ENCODE peak calls at places on chromosome 10, in nine cellular contexts. V is dorsolateral prefrontal cortex, W is HFF-Myc, I is GM12878, M is astrocyte, G is fibroblast of pulmonary artery, Y is neural progenitor cell, C is Calu3, L is GM12865. N is an unnamed sample.

GRCh38 chr10:118520116-118520742 is 75.2 kb downstream of the PRLHR start:
- DNase-seq in C (no peak), L (no peak), G (no peak), W (no peak), V (no peak), Y (no peak), I (no peak), M (no peak), N (no peak)

GRCh38 chr10:94462130-94462529 is 59.8 kb downstream of the TBC1D12 start:
- DNase-seq in W (no peak), I (no peak), M (no peak), Y (no peak), V (no peak), L (no peak), G (no peak), C (no peak), N (no peak)

GRCh38 chr10:129883637-129884389 is 80.3 kb downstream of the EBF3 start:
- DNase-seq in L (no peak), M (no peak), Y (no peak), V (no peak), I (no peak), G (no peak), C (no peak), W (no peak), N (no peak)

GRCh38 chr10:90779573-90779972 is 78.3 kb downstream of the HTR7 start:
- DNase-seq in I (no peak), C (no peak), W (peak; percentile 14), V (no peak), Y (peak; percentile 10), G (peak; percentile 12), M (peak; percentile 8), L (peak; percentile 22), N (no peak)

GRCh38 chr10:43759216-43759615 is 110.5 kb upstream of the ZNF32 start:
- DNase-seq in M (no peak), W (no peak), C (no peak), V (no peak), Y (no peak), L (no peak), G (no peak), I (no peak), N (no peak)

GRCh38 chr10:95646160-95646559 is 10.4 kb downstream of the ALDH18A1 start:
- DNase-seq in W (no peak), M (no peak), Y (no peak), G (no peak), V (no peak), I (no peak), L (no peak), C (no peak), N (no peak)

GRCh38 chr10:11345224-11346054 is 266.0 kb downstream of the USP6NL start:
- DNase-seq in W (no peak), Y (peak; percentile 24), G (peak; percentile 35), C (peak; percentile 33), I (peak; percentile 27), M (no peak), V (no peak), L (peak; percentile 60), N (no peak)

GRCh38 chr10:120253131-120253530 is 203.9 kb upstream of the PLPP4 start:
- DNase-seq in Y (no peak), I (no peak), L (no peak), V (no peak), C (no peak), M (no peak), W (no peak), G (no peak), N (no peak)

GRCh38 chr10:111083222-111084095 is 6.6 kb downstream of the ADRA2A start:
- DNase-seq in W (no peak), L (no peak), Y (no peak), G (no peak), V (no peak), I (no peak), M (no peak), C (no peak), N (no peak)

GRCh38 chr10:78475501-78475900 is 441.8 kb downstream of the RPS24 start:
- DNase-seq in I (no peak), C (no peak), L (no peak), V (no peak), G (no peak), Y (no peak), W (no peak), M (no peak), N (no peak)

GRCh38 chr10:130748409-130749057 is 563.0 kb downstream of the TCERG1L start:
- DNase-seq in V (peak; percentile 23), M (no peak), Y (no peak), L (no peak), C (no peak), G (no peak), W (no peak), I (no peak), N (no peak)

GRCh38 chr10:79093658-79094411 is 25.1 kb downstream of the ZMIZ1 start:
- DNase-seq in Y (no peak), M (peak; percentile 70), L (peak; percentile 62), I (peak; percentile 39), G (no peak), V (no peak), C (peak; percentile 72), W (no peak), N (no peak)

GRCh38 chr10:132163278-132163765 is 23.4 kb upstream of the DPYSL4 start:
- DNase-seq in L (peak; percentile 21), V (no peak), G (no peak), I (no peak), Y (peak; percentile 87), W (no peak), M (no peak), C (peak; percentile 54), N (peak; percentile 37)

DNA sequence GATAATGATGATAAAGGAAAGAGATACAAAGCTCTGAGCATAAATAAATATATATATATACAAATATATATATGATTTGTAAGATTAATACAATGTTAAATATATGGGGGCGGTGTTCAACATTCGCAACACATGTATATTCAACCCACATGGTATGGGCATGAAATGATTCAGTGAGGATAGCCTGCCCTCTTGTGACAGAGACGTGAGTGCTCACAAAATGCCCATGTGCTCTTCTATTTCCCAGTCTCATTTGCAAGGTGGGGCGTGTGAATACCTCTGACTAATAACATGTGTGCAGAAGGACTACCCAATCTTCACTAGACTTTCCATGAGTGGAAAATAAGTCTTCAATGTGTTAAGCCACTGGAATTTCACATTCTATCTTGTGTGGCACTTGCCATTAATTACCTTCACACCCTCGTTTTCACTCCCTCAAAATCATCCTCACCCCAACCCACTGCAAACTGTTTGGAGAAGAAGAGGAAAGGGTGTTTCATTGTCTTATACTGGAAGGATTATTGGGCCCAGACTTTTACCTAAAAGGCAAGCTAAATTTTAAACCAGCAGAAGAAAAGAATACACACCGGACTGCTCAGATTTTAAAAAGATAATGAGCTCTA is 26.9 kb downstream of the ASAH2 start:
- DNase-seq in G (peak; percentile 70), C (peak; percentile 52), L (peak; percentile 80), M (peak; percentile 43), V (no peak), Y (peak; percentile 71), I (peak; percentile 36), W (peak; percentile 56), N (no peak)
- TF ChIP-seq CTCF in G (peak; percentile 55), C (peak; percentile 43), L (peak; percentile 69), M (peak; percentile 55), V (peak; percentile 53), Y (peak; percentile 76), I (peak; percentile 67), W (peak; percentile 58), N (peak; percentile 43)

GRCh38 chr10:17216901-17217395 is 11.1 kb upstream of the VIM start:
- DNase-seq in G (peak; percentile 65), M (no peak), I (no peak), C (no peak), V (no peak), W (no peak), L (no peak), Y (no peak), N (no peak)

GRCh38 chr10:17216217-17216900 is 11.7 kb upstream of the VIM start:
- DNase-seq in W (peak; percentile 99), V (no peak), I (peak; percentile 82), L (peak; percentile 83), M (peak; percentile 100), Y (no peak), C (peak; percentile 58), G (peak; percentile 99), N (no peak)

GRCh38 chr10:17219024-17219423 is 9.0 kb upstream of the VIM start:
- DNase-seq in M (peak; percentile 84), G (peak; percentile 38), W (no peak), V (no peak), C (no peak), Y (no peak), L (no peak), I (no peak), N (no peak)

GRCh38 chr10:17215782-17216122 is 12.3 kb upstream of the VIM start:
- DNase-seq in C (no peak), I (no peak), Y (no peak), M (no peak), G (no peak), L (no peak), V (no peak), W (no peak), N (no peak)

GRCh38 chr10:17217661-17218306 is 10.3 kb upstream of the VIM start:
- DNase-seq in W (no peak), L (no peak), I (no peak), V (no peak), C (no peak), Y (no peak), G (peak; percentile 53), M (peak; percentile 91), N (no peak)
- TF ChIP-seq CTCF in W (no peak), L (no peak), I (no peak), V (no peak), C (no peak), Y (no peak), G (no peak), M (no peak), N (no peak)

GRCh38 chr10:51075802-51076201 is 1.5 kb downstream of the PRKG1 start:
- DNase-seq in G (no peak), C (no peak), V (no peak), Y (no peak), L (no peak), M (no peak), W (no peak), I (no peak), N (no peak)

GRCh38 chr10:51076442-51076841 is 2.2 kb downstream of the PRKG1 start:
- DNase-seq in Y (peak; percentile 11), I (no peak), M (no peak), C (no peak), G (no peak), V (no peak), W (no peak), L (no peak), N (no peak)

GRCh38 chr10:51073035-51073434 is 1.3 kb upstream of the PRKG1 start:
- DNase-seq in C (no peak), Y (no peak), G (no peak), M (no peak), W (no peak), I (no peak), V (no peak), L (no peak), N (no peak)

GRCh38 chr10:51073461-51074237 is 638 bp upstream of the PRKG1 start:
- DNase-seq in Y (no peak), I (no peak), W (no peak), L (no peak), C (peak; percentile 25), M (peak; percentile 5), V (peak; percentile 40), G (peak; percentile 15), N (no peak)

GRCh38 chr10:51074238-51075028 is at the start of gene PRKG1:
- DNase-seq in Y (peak; percentile 91), G (peak; percentile 78), V (peak; percentile 78), C (peak; percentile 67), I (no peak), W (peak; percentile 61), L (no peak), M (peak; percentile 50), N (peak; percentile 18)
- TF ChIP-seq CTCF in Y (no peak), G (no peak), V (no peak), C (no peak), I (no peak), W (no peak), L (no peak), M (no peak), N (no peak)

GRCh38 chr10:9301148-9301547 is 1246.7 kb downstream of the GATA3 start:
- DNase-seq in L (no peak), G (peak; percentile 8), W (no peak), C (peak; percentile 6), Y (no peak), V (no peak), M (no peak), I (no peak), N (no peak)
- TF ChIP-seq CTCF in L (no peak), G (peak; percentile 3), W (no peak), C (peak; percentile 27), Y (peak; percentile 46), V (peak; percentile 55), M (peak; percentile 24), I (no peak), N (no peak)